ENCODE peak calls at places on chromosomes 16 and 17, in four cellular contexts. I is foreskin fibroblast, Z is fibroblast of pulmonary artery, A is gastrocnemius medialis. X is an unnamed sample.

GRCh38 chr17:43880420-43880991 is 26.8 kb downstream of the MPP2 start:
- DNase-seq in A (peak; percentile 86), I (peak; percentile 12), Z (peak; percentile 14), X (peak; percentile 3)

GRCh38 chr16:1197237-1197866 is 27.7 kb downstream of the TPSG1 start:
- DNase-seq in I (no peak), Z (no peak), A (no peak), X (no peak)

GRCh38 chr17:1473170-1473569 is 17.1 kb upstream of the CRK start:
- DNase-seq in I (no peak), Z (no peak), A (no peak), X (no peak)

GRCh38 chr17:65856865-65857264 is 295.4 kb upstream of the AXIN2 start:
- DNase-seq in I (peak; percentile 22), A (no peak), Z (peak; percentile 17), X (peak; percentile 42)

GRCh38 chr16:23378921-23379320 is 74.1 kb downstream of the COG7 start:
- DNase-seq in A (no peak), Z (no peak), I (no peak), X (no peak)

GRCh38 chr17:31697838-31698237 is 161.2 kb downstream of the COPRS start:
- DNase-seq in A (no peak), I (no peak), Z (no peak), X (no peak)

GRCh38 chr17:64202683-64203430 is 60.2 kb downstream of the TEX2 start:
- DNase-seq in Z (peak; percentile 56), I (peak; percentile 77), A (peak; percentile 80), X (peak; percentile 58)

GRCh38 chr17:74334393-74335039 is 8.5 kb downstream of the KIF19 start:
- DNase-seq in A (no peak), Z (no peak), I (peak; percentile 16), X (no peak)

GRCh38 chr16:89921131-89921698 is 1.9 kb upstream of the TUBB3 start:
- DNase-seq in I (no peak), A (no peak), Z (no peak), X (no peak)

GRCh38 chr16:67720236-67720635 is 1.1 kb upstream of the GFOD2 start:
- DNase-seq in Z (peak; percentile 11), I (peak; percentile 8), A (peak; percentile 9), X (no peak)
- H3K4me3 ChIP-seq in Z (peak overlapping the region; percentile 90), I (peak overlapping the region; percentile 99), A (peak overlapping the region; percentile 95), X (peak overlapping the region; percentile 91)

GRCh38 chr16:73413469-73414190 is 365.7 kb upstream of the ZFHX3 start:
- DNase-seq in A (no peak), Z (no peak), I (no peak), X (no peak)
- H3K4me3 ChIP-seq in A (no peak overlapping the region), Z (no peak overlapping the region), I (no peak overlapping the region), X (no peak overlapping the region)

GRCh38 chr16:68269793-68270192 is 5.5 kb downstream of the SLC7A6 start:
- DNase-seq in Z (no peak), A (no peak), I (no peak), X (no peak)
- H3K4me3 ChIP-seq in Z (no peak overlapping the region), A (peak overlapping the region; percentile 94), I (no peak overlapping the region), X (no peak overlapping the region)

GRCh38 chr17:38751144-38751802 is 1.3 kb upstream of the PSMB3 start:
- DNase-seq in A (no peak), I (peak; percentile 55), Z (no peak), X (peak; percentile 17)

GRCh38 chr17:38748329-38749221 is at the start of gene PCGF2:
- DNase-seq in I (peak; percentile 94), Z (peak; percentile 92), A (peak; percentile 63), X (peak; percentile 85)

GRCh38 chr17:38750312-38751121 is 2.0 kb upstream of the PSMB3 start:
- DNase-seq in Z (no peak), A (no peak), I (no peak), X (no peak)

GRCh38 chr17:38749222-38750043 is 1.3 kb upstream of the PCGF2 start:
- DNase-seq in Z (peak; percentile 62), I (peak; percentile 90), A (peak; percentile 73), X (peak; percentile 50)

GRCh38 chr17:38750044-38750311 is 1.8 kb upstream of the PCGF2 start:
- DNase-seq in A (no peak), Z (no peak), I (no peak), X (no peak)
- H3K4me3 ChIP-seq in A (peak overlapping the region; percentile 59), Z (peak overlapping the region; percentile 91), I (peak overlapping the region; percentile 86), X (peak overlapping the region; percentile 86)

GRCh38 chr16:73091199-73091598 is 43.3 kb upstream of the ZFHX3 start:
- DNase-seq in Z (no peak), I (no peak), A (no peak), X (no peak)
- H3K4me3 ChIP-seq in Z (no peak overlapping the region), I (no peak overlapping the region), A (no peak overlapping the region), X (no peak overlapping the region)

GRCh38 chr17:76701471-76701967 is 9.2 kb downstream of the MXRA7 start:
- DNase-seq in Z (no peak), I (peak; percentile 51), A (no peak), X (no peak)

GRCh38 chr17:76702941-76703637 is 7.7 kb downstream of the MXRA7 start:
- DNase-seq in A (no peak), I (no peak), Z (no peak), X (no peak)

GRCh38 chr17:76697702-76698465 is 12.9 kb downstream of the MXRA7 start:
- DNase-seq in Z (peak; percentile 63), A (no peak), I (peak; percentile 58), X (no peak)

GRCh38 chr17:76700627-76701470 is 9.9 kb downstream of the MXRA7 start:
- DNase-seq in A (peak; percentile 79), I (peak; percentile 89), Z (peak; percentile 88), X (peak; percentile 89)

GRCh38 chr17:76700290-76700626 is 10.5 kb downstream of the MXRA7 start:
- DNase-seq in A (no peak), I (no peak), Z (no peak), X (no peak)
- H3K4me3 ChIP-seq in A (peak overlapping the region; percentile 44), I (no peak overlapping the region), Z (no peak overlapping the region), X (peak overlapping the region; percentile 41)

DNA sequence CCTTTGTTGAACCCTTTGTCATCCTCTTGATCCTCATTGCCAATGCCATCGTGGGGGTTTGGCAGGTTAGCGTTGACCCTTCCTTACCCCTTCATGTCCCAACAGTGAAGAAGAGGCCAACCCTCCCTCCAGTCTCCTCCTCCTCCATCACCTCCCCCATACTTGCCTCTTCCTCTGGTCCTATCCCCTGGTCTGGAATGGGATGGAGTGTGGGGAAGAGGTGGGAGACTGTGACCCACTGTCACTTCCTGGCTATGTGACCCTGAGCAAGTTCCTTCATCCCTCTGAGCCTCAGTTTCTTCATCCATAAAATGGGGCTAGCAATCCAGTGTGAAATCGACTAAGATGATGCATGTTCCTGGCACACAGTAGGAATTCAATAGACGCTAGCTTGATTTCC is 2.7 kb downstream of the ATP2A1 start:
- DNase-seq in I (no peak), A (no peak), Z (no peak), X (no peak)
- H3K4me3 ChIP-seq in I (no peak overlapping the region), A (no peak overlapping the region), Z (no peak overlapping the region), X (no peak overlapping the region)

DNA sequence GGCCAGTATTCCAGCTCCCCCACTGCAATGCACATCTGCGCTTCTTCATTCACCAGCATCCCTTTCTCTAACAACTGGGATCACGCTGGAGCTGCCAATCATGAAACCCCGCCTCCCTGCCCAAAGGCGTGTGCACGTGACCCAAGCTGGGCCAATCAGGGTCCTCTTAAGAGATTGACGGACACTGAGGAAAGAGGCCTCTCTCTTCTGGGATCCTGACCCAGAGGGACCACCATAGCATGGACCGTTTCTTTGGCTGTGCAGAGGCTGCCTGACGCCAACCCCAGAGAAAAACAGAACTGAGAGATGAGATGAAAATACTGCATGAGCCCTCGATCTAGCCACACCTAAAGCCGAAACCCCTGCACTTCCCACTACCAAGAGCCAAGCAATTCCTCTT is 32.0 kb downstream of the COTL1 start:
- DNase-seq in A (no peak), Z (no peak), I (peak; percentile 18), X (no peak)
- H3K4me3 ChIP-seq in A (no peak overlapping the region), Z (no peak overlapping the region), I (no peak overlapping the region), X (no peak overlapping the region)